ENCODE peak calls at places on chromosome X, in nine cellular contexts. O is DND-41; E is NCI-H187 treated with DMSO at 0.1 percent for 48 hours; A is T-helper 1 cell; Y is HepG2; U is CD8-positive, alpha-beta memory T cell; L is neuronal stem cell; J is suprapubic skin; H is heart left ventricle. K is an unnamed sample.

GRCh38 chrX:121356850-121357171 is 309.4 kb downstream of the GLUD2 start:
- DNase-seq in O (no peak), E (peak; percentile 13), A (no peak), Y (no peak), U (no peak), L (no peak), J (no peak), H (no peak), K (no peak)

GRCh38 chrX:17738002-17738713 is 865 bp downstream of the SCML1 start:
- DNase-seq in O (no peak), E (no peak), A (peak; percentile 9), Y (peak; percentile 56), U (peak; percentile 84), L (peak; percentile 14), J (no peak), H (peak; percentile 35), K (peak; percentile 6)

GRCh38 chrX:144592036-144592435 is 655.3 kb upstream of the SPANXN1 start:
- DNase-seq in O (no peak), E (no peak), A (no peak), Y (no peak), U (no peak), L (no peak), J (no peak), H (no peak), K (no peak)

GRCh38 chrX:18424482-18425198 is 768 bp upstream of the CDKL5 start:
- DNase-seq in O (peak; percentile 39), E (no peak), A (peak; percentile 4), Y (no peak), U (no peak), L (no peak), J (no peak), H (peak; percentile 17), K (peak; percentile 12)

GRCh38 chrX:102155806-102156179 is at the start of gene BEX5:
- DNase-seq in O (no peak), E (peak; percentile 49), A (peak; percentile 19), Y (no peak), U (peak; percentile 60), L (peak; percentile 61), J (peak; percentile 65), H (peak; percentile 28), K (peak; percentile 55)

GRCh38 chrX:102976793-102977495 is 39.9 kb downstream of the RAB40AL start:
- DNase-seq in O (no peak), E (no peak), A (no peak), Y (no peak), U (no peak), L (no peak), J (no peak), H (no peak), K (no peak)

GRCh38 chrX:12308420-12308819 is 170.1 kb downstream of the FRMPD4 start:
- DNase-seq in O (no peak), E (no peak), A (no peak), Y (no peak), U (no peak), L (no peak), J (no peak), H (no peak), K (no peak)

GRCh38 chrX:134599173-134599914 is 58.9 kb downstream of the PLAC1 start:
- DNase-seq in O (no peak), E (no peak), A (no peak), Y (no peak), U (no peak), L (no peak), J (no peak), H (peak; percentile 22), K (no peak)

GRCh38 chrX:47172971-47173792 is 20.4 kb upstream of the UBA1 start:
- DNase-seq in O (no peak), E (no peak), A (no peak), Y (no peak), U (no peak), L (no peak), J (peak; percentile 39), H (no peak), K (no peak)

GRCh38 chrX:70908541-70908940 is at the start of gene TEX11:
- DNase-seq in O (no peak), E (no peak), A (no peak), Y (peak; percentile 3), U (no peak), L (no peak), J (no peak), H (no peak), K (no peak)

K was measured in CD4-positive, alpha-beta T cell.